ENCODE peak calls at places on chromosomes 11 and 22, in eight cellular contexts. U is fibroblast of lung, K is nucleus accumbens, M is iPS-NIHi11, H is sciatic nerve, D is fibroblast of the aortic adventitia, O is RPMI8226, N is glomerular endothelial cell. W is an unnamed sample.

GRCh38 chr11:1908579-1908978 is 10.9 kb upstream of the TNNT3 start:
- DNase-seq in U (no peak), K (no peak), M (peak; percentile 13), H (peak; percentile 34), D (peak; percentile 72), O (no peak), N (peak; percentile 90), W (no peak)

GRCh38 chr11:49208006-49208721 is at the start of gene FOLH1:
- DNase-seq in U (no peak), K (peak; percentile 55), M (peak; percentile 7), H (peak; percentile 60), D (no peak), O (peak; percentile 8), N (no peak), W (peak; percentile 40)

GRCh38 chr22:35782504-35782903 is 64.8 kb downstream of the APOL5 start:
- DNase-seq in U (peak; percentile 65), K (no peak), M (no peak), H (no peak), D (no peak), O (no peak), N (no peak), W (no peak)

GRCh38 chr11:23520226-23520960 is 660.1 kb upstream of the CCDC179 start:
- DNase-seq in U (no peak), K (no peak), M (no peak), H (no peak), D (no peak), O (no peak), N (no peak), W (no peak)

GRCh38 chr11:74783241-74783871 is 34.7 kb downstream of the RNF169 start:
- DNase-seq in U (peak; percentile 83), K (no peak), M (no peak), H (no peak), D (peak; percentile 62), O (peak; percentile 28), N (no peak), W (no peak)

GRCh38 chr11:119254239-119254638 is 48.1 kb downstream of the CBL start:
- DNase-seq in U (no peak), K (no peak), M (no peak), H (no peak), D (no peak), O (no peak), N (no peak), W (no peak)

GRCh38 chr11:80365315-80365714 is 924.5 kb upstream of the TENM4 start:
- DNase-seq in U (no peak), K (no peak), M (no peak), H (no peak), D (no peak), O (peak; percentile 83), N (no peak), W (no peak)

GRCh38 chr11:57480409-57481137 is 20.2 kb downstream of the RTN4RL2 start:
- DNase-seq in U (no peak), K (peak; percentile 12), M (peak; percentile 79), H (peak; percentile 84), D (peak; percentile 42), O (peak; percentile 85), N (no peak), W (no peak)

GRCh38 chr11:45313211-45313865 is 27.2 kb upstream of the SYT13 start:
- DNase-seq in U (no peak), K (no peak), M (no peak), H (no peak), D (no peak), O (no peak), N (no peak), W (no peak)

GRCh38 chr11:36126703-36127102 is 162.5 kb downstream of the COMMD9 start:
- DNase-seq in U (no peak), K (no peak), M (no peak), H (no peak), D (no peak), O (no peak), N (no peak), W (no peak)

GRCh38 chr11:122808494-122808893 is 29.8 kb upstream of the CRTAM start:
- DNase-seq in U (peak; percentile 68), K (no peak), M (no peak), H (no peak), D (peak; percentile 38), O (no peak), N (no peak), W (no peak)

GRCh38 chr22:47159592-47159991 is 397.1 kb downstream of the TBC1D22A start:
- DNase-seq in U (no peak), K (no peak), M (no peak), H (no peak), D (no peak), O (no peak), N (no peak), W (no peak)

GRCh38 chr11:280762-281485 is 2.7 kb downstream of the NLRP6 start:
- DNase-seq in U (no peak), K (no peak), M (no peak), H (peak; percentile 55), D (no peak), O (no peak), N (no peak), W (no peak)

GRCh38 chr11:93870616-93871015 is 20.2 kb upstream of the VSTM5 start:
- DNase-seq in U (no peak), K (no peak), M (no peak), H (no peak), D (no peak), O (no peak), N (no peak), W (no peak)

GRCh38 chr11:87366766-87367405 is 329.2 kb downstream of the TMEM135 start:
- DNase-seq in U (peak; percentile 30), K (no peak), M (no peak), H (no peak), D (peak; percentile 50), O (no peak), N (no peak), W (no peak)

GRCh38 chr11:86497310-86497709 is 122.6 kb downstream of the CCDC81 start:
- DNase-seq in U (peak; percentile 86), K (no peak), M (no peak), H (no peak), D (peak; percentile 78), O (no peak), N (no peak), W (no peak)

W was measured in frontal cortex.